ENCODE peak calls at places on chromosomes 13 and 19, in ten cellular contexts. T, Q, J, P, A, H, R, G, U and V are unnamed samples.

GRCh38 chr13:31970237-31970930 is 61.2 kb upstream of the FRY start:
- DNase-seq in R (no peak), H (no peak), Q (peak), T (no peak), U (peak), P (no peak), A (no peak), G (no peak), J (no peak), V (no peak)

GRCh38 chr13:45361596-45362206 is 20.7 kb upstream of the TPT1 start:
- DNase-seq in A (no peak), U (no peak), P (no peak), R (no peak), T (no peak), H (no peak), Q (no peak), G (no peak), J (no peak), V (no peak)

GRCh38 chr13:85549819-85550218 is 249.4 kb downstream of the SLITRK6 start:
- DNase-seq in Q (no peak), P (no peak), A (no peak), U (no peak), T (no peak), J (no peak), G (no peak), R (no peak), H (no peak), V (no peak)

GRCh38 chr19:41801682-41802317 is 5.4 kb downstream of the CEACAM3 start:
- DNase-seq in G (no peak), U (no peak), P (no peak), H (no peak), A (no peak), J (no peak), R (no peak), Q (no peak), T (no peak), V (no peak)

GRCh38 chr13:98479496-98480003 is 97.4 kb downstream of the STK24 start:
- DNase-seq in G (no peak), T (no peak), P (no peak), H (no peak), A (no peak), R (no peak), Q (no peak), J (no peak), U (no peak), V (no peak)

GRCh38 chr13:98204546-98204945 is 27.5 kb upstream of the RNF113B start:
- DNase-seq in U (no peak), R (no peak), H (no peak), Q (no peak), G (no peak), J (no peak), P (no peak), T (no peak), A (no peak), V (no peak)

GRCh38 chr13:79485014-79485441 is 4.1 kb downstream of the NDFIP2 start:
- DNase-seq in A (no peak), P (no peak), H (no peak), U (peak), Q (peak), G (no peak), J (no peak), T (no peak), R (no peak), V (no peak)

GRCh38 chr13:43558942-43559341 is 227.8 kb downstream of the ENOX1 start:
- DNase-seq in T (no peak), Q (no peak), H (no peak), A (no peak), J (no peak), R (no peak), P (no peak), U (no peak), G (no peak), V (no peak)

GRCh38 chr19:28386080-28386869 is 826.7 kb downstream of the UQCRFS1 start:
- DNase-seq in R (no peak), J (no peak), H (no peak), A (no peak), U (no peak), G (no peak), T (no peak), P (peak), Q (no peak), V (no peak)

GRCh38 chr13:95039415-95039814 is 261.8 kb downstream of the ABCC4 start:
- DNase-seq in R (no peak), P (no peak), A (no peak), T (no peak), J (no peak), G (no peak), H (no peak), U (no peak), Q (no peak), V (no peak)

GRCh38 chr19:35767288-35768081 is 7.9 kb upstream of the ARHGAP33 start:
- DNase-seq in J (no peak), Q (no peak), U (no peak), P (no peak), G (no peak), H (no peak), A (no peak), T (no peak), R (no peak), V (no peak)

GRCh38 chr19:57786906-57787305 is 17.4 kb downstream of the ZNF586 start:
- DNase-seq in Q (no peak), J (no peak), G (no peak), T (no peak), R (no peak), P (no peak), H (no peak), U (no peak), A (no peak), V (no peak)

GRCh38 chr13:99085139-99085845 is 107.4 kb upstream of the DOCK9 start:
- DNase-seq in R (no peak), U (no peak), Q (no peak), A (peak), P (no peak), H (no peak), J (no peak), T (no peak), G (no peak), V (no peak)

GRCh38 chr19:56837004-56837403 is 3.5 kb downstream of the PEG3 start:
- DNase-seq in R (no peak), A (no peak), T (no peak), H (no peak), U (no peak), G (no peak), Q (no peak), J (no peak), P (no peak), V (peak)

GRCh38 chr19:39110263-39110967 is 15.2 kb upstream of the PAK4 start:
- DNase-seq in A (peak), T (no peak), J (peak), H (peak), R (peak), U (no peak), P (peak), Q (no peak), G (peak), V (no peak)

GRCh38 chr19:12331211-12331941 is 2.1 kb downstream of the ZNF563 start:
- DNase-seq in T (no peak), G (peak), J (no peak), P (peak), R (no peak), U (no peak), H (no peak), Q (no peak), A (peak), V (no peak)